ENCODE peak calls at places on chromosomes 12 and 14, in four cellular contexts. M, I, B and Q are unnamed samples.

GRCh38 chr12:95848575-95849388 is 10.0 kb upstream of the SNRPF start:
- DNase-seq in M (no peak), I (no peak), B (no peak), Q (no peak)

GRCh38 chr14:101104485-101104884 is 201.0 kb upstream of the RTL1 start:
- DNase-seq in M (no peak), I (no peak), B (no peak), Q (no peak)

GRCh38 chr14:63770187-63770807 is 42.4 kb upstream of the SGPP1 start:
- DNase-seq in M (no peak), I (no peak), B (no peak), Q (no peak)

GRCh38 chr12:118359541-118359915 is 13.2 kb downstream of the TAOK3 start:
- DNase-seq in M (no peak), I (no peak), B (no peak), Q (no peak)

GRCh38 chr12:53236443-53237111 is 4.6 kb upstream of the RARG start:
- DNase-seq in M (no peak), I (no peak), B (no peak), Q (no peak)

GRCh38 chr12:108609535-108610335 is 11.9 kb upstream of the TMEM119 start:
- DNase-seq in M (no peak), I (peak), B (no peak), Q (no peak)

GRCh38 chr12:92745874-92746553 is 43.2 kb downstream of the PLEKHG7 start:
- DNase-seq in M (no peak), I (no peak), B (no peak), Q (no peak)

GRCh38 chr14:58572092-58572853 is 65.5 kb upstream of the DACT1 start:
- DNase-seq in M (no peak), I (no peak), B (no peak), Q (no peak)

GRCh38 chr12:304815-305214 is 42.2 kb upstream of the SLC6A13 start:
- DNase-seq in M (no peak), I (no peak), B (no peak), Q (no peak)

GRCh38 chr12:75954076-75954475 is 77.5 kb downstream of the PHLDA1 start:
- DNase-seq in M (no peak), I (peak), B (no peak), Q (no peak)

GRCh38 chr12:16155938-16156337 is 121.5 kb downstream of the SLC15A5 start:
- DNase-seq in M (no peak), I (no peak), B (no peak), Q (no peak)

GRCh38 chr12:98370976-98371375 is 144.4 kb upstream of the TMPO start:
- DNase-seq in M (no peak), I (no peak), B (no peak), Q (no peak)

GRCh38 chr14:92783813-92784431 is 10.2 kb upstream of the GOLGA5 start:
- DNase-seq in M (no peak), I (peak), B (peak), Q (no peak)

GRCh38 chr14:20610002-20610765 is 19.0 kb upstream of the RNASE12 start:
- DNase-seq in M (no peak), I (peak), B (no peak), Q (peak)

GRCh38 chr14:54597795-54598443 is 31.0 kb downstream of the SAMD4A start:
- DNase-seq in M (no peak), I (peak), B (no peak), Q (no peak)

GRCh38 chr14:35879654-35880249 is 53.6 kb downstream of the BRMS1L start:
- DNase-seq in M (no peak), I (no peak), B (no peak), Q (no peak)

GRCh38 chr12:82919365-82920054 is 232.8 kb downstream of the TMTC2 start:
- DNase-seq in M (no peak), I (no peak), B (no peak), Q (no peak)

GRCh38 chr12:71183846-71184245 is 26.0 kb upstream of the TSPAN8 start:
- DNase-seq in M (no peak), I (no peak), B (no peak), Q (no peak)

GRCh38 chr12:125186471-125187147 is 121.4 kb downstream of the AACS start:
- DNase-seq in M (no peak), I (no peak), B (no peak), Q (no peak)

GRCh38 chr12:27424631-27425230 is 21.8 kb upstream of the SMCO2 start:
- DNase-seq in M (no peak), I (no peak), B (no peak), Q (no peak)

GRCh38 chr12:13147688-13148531 is 44.4 kb upstream of the GSG1 start:
- DNase-seq in M (no peak), I (peak), B (no peak), Q (no peak)

GRCh38 chr14:100898465-100898864 is 5.1 kb downstream of the RTL1 start:
- DNase-seq in M (no peak), I (no peak), B (no peak), Q (no peak)

GRCh38 chr12:49933793-49934192 is 16.7 kb upstream of the AQP2 start:
- DNase-seq in M (no peak), I (no peak), B (no peak), Q (no peak)

DNA sequence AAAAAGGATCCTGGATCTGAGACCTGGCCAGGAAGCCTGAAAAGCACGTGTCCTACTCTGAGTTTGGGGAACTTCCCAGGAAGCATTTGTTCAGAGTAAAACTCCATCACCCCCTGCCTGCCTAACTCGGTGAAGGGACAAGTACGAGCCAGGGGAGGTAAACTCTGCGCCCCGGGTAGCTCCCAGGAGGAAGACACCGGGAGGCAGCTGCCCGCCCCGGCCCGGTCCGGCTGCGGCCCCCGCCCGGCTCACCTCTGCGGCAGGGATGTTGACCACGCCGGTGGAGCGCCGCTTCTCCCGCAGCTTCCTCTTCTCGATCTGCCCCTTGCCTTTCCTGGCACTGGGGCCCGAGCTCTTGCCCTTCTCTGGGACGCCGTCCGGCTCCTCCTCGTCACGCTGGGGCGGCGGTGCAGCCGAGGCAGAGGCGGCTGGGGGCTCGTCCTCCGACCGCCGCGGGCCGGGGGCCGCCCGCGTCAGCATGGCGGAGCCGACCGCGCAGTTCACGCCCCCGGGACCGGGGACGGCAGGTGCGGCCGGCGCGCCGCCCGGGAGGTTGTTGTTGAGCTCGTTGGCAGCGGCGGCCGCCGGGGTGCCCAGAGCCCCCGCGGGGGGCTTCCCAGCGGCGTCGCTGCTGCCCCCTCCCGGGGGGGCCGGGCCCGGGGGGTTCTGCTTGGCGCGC is 1.1 kb downstream of the PAWR start:
- DNase-seq in M (no peak), I (no peak), B (peak), Q (no peak)
- TF ChIP-seq SPI1 in M (no peak), I (no peak), B (no peak), Q (no peak)

DNA sequence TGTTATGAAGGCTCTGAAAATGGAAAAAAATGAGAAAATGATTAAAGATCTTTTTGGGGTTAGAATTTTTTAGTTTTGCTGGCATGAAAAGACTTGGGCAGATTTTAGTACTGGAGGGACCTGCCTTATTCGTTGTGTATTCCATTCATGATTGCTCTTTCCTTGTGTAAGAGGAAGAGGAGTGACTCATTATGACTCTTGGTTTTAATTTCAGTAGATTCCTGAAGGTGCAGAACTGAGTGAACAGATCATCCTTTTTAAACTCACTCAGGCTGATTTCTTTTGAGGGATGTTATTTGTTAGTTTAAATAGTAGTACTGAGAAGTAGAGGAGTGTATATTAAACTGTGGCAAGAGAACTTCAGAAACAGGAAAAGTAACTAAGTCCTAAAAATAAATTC is 41.6 kb downstream of the AKAP6 start:
- DNase-seq in M (no peak), I (no peak), B (no peak), Q (no peak)
- TF ChIP-seq SPI1 in M (no peak), I (no peak), B (no peak), Q (no peak)

GRCh38 chr12:25496098-25496587 is 56.9 kb downstream of the LMNTD1 start:
- DNase-seq in M (no peak), I (no peak), B (no peak), Q (no peak)
- TF ChIP-seq SPI1 in M (no peak), I (no peak), B (no peak), Q (no peak)

GRCh38 chr12:62758216-62758615 is 176.7 kb downstream of the PPM1H start:
- DNase-seq in M (no peak), I (no peak), B (no peak), Q (no peak)
- TF ChIP-seq SPI1 in M (no peak), I (no peak), B (no peak), Q (no peak)

GRCh38 chr12:94416613-94417012 is 43.1 kb downstream of the CEP83 start:
- DNase-seq in M (no peak), I (no peak), B (no peak), Q (no peak)
- TF ChIP-seq SPI1 in M (no peak), I (no peak), B (no peak), Q (no peak)